ENCODE peak calls at places on chromosomes 16 and 17, in seven cellular contexts. One of them, this sample, is unnamed.

GRCh38 chr16:89759742-89760366 is 38.5 kb downstream of the ZNF276 start:
- DNase-seq in chondrocyte: no peak
- DNase-seq in glutamatergic neuron: no peak
- DNase-seq in AG04449: no peak
- DNase-seq in GM12865: no peak
- DNase-seq in retinal pigment epithelial cell: no peak
- DNase-seq in fibroblast of pulmonary artery: no peak
- DNase-seq in this sample: no peak

GRCh38 chr17:79931517-79932309 is 92.5 kb upstream of the CBX4 start:
- DNase-seq in chondrocyte: no peak
- DNase-seq in glutamatergic neuron: no peak
- DNase-seq in AG04449: no peak
- DNase-seq in GM12865: peak; percentile 56
- DNase-seq in retinal pigment epithelial cell: no peak
- DNase-seq in fibroblast of pulmonary artery: no peak
- DNase-seq in this sample: no peak

GRCh38 chr17:53193044-53193443 is 629.7 kb upstream of the KIF2B start:
- DNase-seq in chondrocyte: no peak
- DNase-seq in glutamatergic neuron: no peak
- DNase-seq in AG04449: no peak
- DNase-seq in GM12865: no peak
- DNase-seq in retinal pigment epithelial cell: no peak
- DNase-seq in fibroblast of pulmonary artery: no peak
- DNase-seq in this sample: no peak

GRCh38 chr17:27466376-27466747 is 10.1 kb downstream of the KSR1 start:
- DNase-seq in chondrocyte: no peak
- DNase-seq in glutamatergic neuron: no peak
- DNase-seq in AG04449: no peak
- DNase-seq in GM12865: peak; percentile 51
- DNase-seq in retinal pigment epithelial cell: no peak
- DNase-seq in fibroblast of pulmonary artery: no peak
- DNase-seq in this sample: no peak

GRCh38 chr16:68707341-68708152 is 29.5 kb upstream of the CDH1 start:
- DNase-seq in chondrocyte: no peak
- DNase-seq in glutamatergic neuron: peak; percentile 32
- DNase-seq in AG04449: no peak
- DNase-seq in GM12865: no peak
- DNase-seq in retinal pigment epithelial cell: peak; percentile 51
- DNase-seq in fibroblast of pulmonary artery: peak; percentile 13
- DNase-seq in this sample: peak; percentile 18

GRCh38 chr17:37774508-37774907 is 29.6 kb upstream of the HNF1B start:
- DNase-seq in chondrocyte: no peak
- DNase-seq in glutamatergic neuron: no peak
- DNase-seq in AG04449: no peak
- DNase-seq in GM12865: peak; percentile 86
- DNase-seq in retinal pigment epithelial cell: no peak
- DNase-seq in fibroblast of pulmonary artery: no peak
- DNase-seq in this sample: no peak

GRCh38 chr16:29126057-29126494 is 141.2 kb downstream of the LAT start:
- DNase-seq in chondrocyte: no peak
- DNase-seq in glutamatergic neuron: no peak
- DNase-seq in AG04449: no peak
- DNase-seq in GM12865: peak; percentile 6
- DNase-seq in retinal pigment epithelial cell: no peak
- DNase-seq in fibroblast of pulmonary artery: no peak
- DNase-seq in this sample: no peak

GRCh38 chr17:31574458-31574857 is 183.0 kb downstream of the RAB11FIP4 start:
- DNase-seq in chondrocyte: no peak
- DNase-seq in glutamatergic neuron: no peak
- DNase-seq in AG04449: no peak
- DNase-seq in GM12865: no peak
- DNase-seq in retinal pigment epithelial cell: no peak
- DNase-seq in fibroblast of pulmonary artery: no peak
- DNase-seq in this sample: no peak

GRCh38 chr17:16676645-16677044 is 13.4 kb upstream of the CCDC144A start:
- DNase-seq in chondrocyte: no peak
- DNase-seq in glutamatergic neuron: no peak
- DNase-seq in AG04449: no peak
- DNase-seq in GM12865: no peak
- DNase-seq in retinal pigment epithelial cell: no peak
- DNase-seq in fibroblast of pulmonary artery: no peak
- DNase-seq in this sample: no peak

GRCh38 chr17:57008958-57009357 is 31.0 kb downstream of the SCPEP1 start:
- DNase-seq in chondrocyte: no peak
- DNase-seq in glutamatergic neuron: no peak
- DNase-seq in AG04449: no peak
- DNase-seq in GM12865: no peak
- DNase-seq in retinal pigment epithelial cell: no peak
- DNase-seq in fibroblast of pulmonary artery: no peak
- DNase-seq in this sample: no peak

GRCh38 chr17:57006040-57006439 is 28.1 kb downstream of the SCPEP1 start:
- DNase-seq in chondrocyte: no peak
- DNase-seq in glutamatergic neuron: no peak
- DNase-seq in AG04449: no peak
- DNase-seq in GM12865: no peak
- DNase-seq in retinal pigment epithelial cell: no peak
- DNase-seq in fibroblast of pulmonary artery: no peak
- DNase-seq in this sample: no peak

GRCh38 chr17:57001541-57001940 is 23.6 kb downstream of the SCPEP1 start:
- DNase-seq in chondrocyte: no peak
- DNase-seq in glutamatergic neuron: no peak
- DNase-seq in AG04449: no peak
- DNase-seq in GM12865: no peak
- DNase-seq in retinal pigment epithelial cell: no peak
- DNase-seq in fibroblast of pulmonary artery: no peak
- DNase-seq in this sample: no peak

GRCh38 chr17:57002904-57003303 is 25.0 kb downstream of the SCPEP1 start:
- DNase-seq in chondrocyte: no peak
- DNase-seq in glutamatergic neuron: no peak
- DNase-seq in AG04449: no peak
- DNase-seq in GM12865: no peak
- DNase-seq in retinal pigment epithelial cell: no peak
- DNase-seq in fibroblast of pulmonary artery: no peak
- DNase-seq in this sample: no peak

GRCh38 chr17:57004944-57005579 is 27.1 kb downstream of the SCPEP1 start:
- DNase-seq in chondrocyte: no peak
- DNase-seq in glutamatergic neuron: no peak
- DNase-seq in AG04449: no peak
- DNase-seq in GM12865: peak; percentile 87
- DNase-seq in retinal pigment epithelial cell: no peak
- DNase-seq in fibroblast of pulmonary artery: no peak
- DNase-seq in this sample: no peak
- TF ChIP-seq CTCF in chondrocyte: peak; percentile 33
- TF ChIP-seq CTCF in glutamatergic neuron: peak; percentile 10
- TF ChIP-seq CTCF in AG04449: no peak
- TF ChIP-seq CTCF in GM12865: peak; percentile 12
- TF ChIP-seq CTCF in retinal pigment epithelial cell: peak; percentile 30
- TF ChIP-seq CTCF in fibroblast of pulmonary artery: peak; percentile 7
- TF ChIP-seq CTCF in this sample: peak; percentile 31

GRCh38 chr16:22188595-22189442 is 17.3 kb upstream of the EEF2K start:
- DNase-seq in chondrocyte: no peak
- DNase-seq in glutamatergic neuron: peak; percentile 63
- DNase-seq in AG04449: peak; percentile 83
- DNase-seq in GM12865: peak; percentile 87
- DNase-seq in retinal pigment epithelial cell: no peak
- DNase-seq in fibroblast of pulmonary artery: peak; percentile 96
- DNase-seq in this sample: peak; percentile 47

GRCh38 chr16:22183901-22184614 is 21.8 kb downstream of the SDR42E2 start:
- DNase-seq in chondrocyte: no peak
- DNase-seq in glutamatergic neuron: no peak
- DNase-seq in AG04449: no peak
- DNase-seq in GM12865: peak; percentile 46
- DNase-seq in retinal pigment epithelial cell: no peak
- DNase-seq in fibroblast of pulmonary artery: no peak
- DNase-seq in this sample: no peak

GRCh38 chr16:22188267-22188594 is 17.8 kb upstream of the EEF2K start:
- DNase-seq in chondrocyte: no peak
- DNase-seq in glutamatergic neuron: no peak
- DNase-seq in AG04449: no peak
- DNase-seq in GM12865: no peak
- DNase-seq in retinal pigment epithelial cell: no peak
- DNase-seq in fibroblast of pulmonary artery: no peak
- DNase-seq in this sample: no peak

GRCh38 chr16:22184615-22184968 is 21.5 kb upstream of the EEF2K start:
- DNase-seq in chondrocyte: no peak
- DNase-seq in glutamatergic neuron: no peak
- DNase-seq in AG04449: no peak
- DNase-seq in GM12865: peak; percentile 31
- DNase-seq in retinal pigment epithelial cell: no peak
- DNase-seq in fibroblast of pulmonary artery: no peak
- DNase-seq in this sample: no peak

GRCh38 chr16:22186517-22186916 is 19.6 kb upstream of the EEF2K start:
- DNase-seq in chondrocyte: no peak
- DNase-seq in glutamatergic neuron: peak; percentile 55
- DNase-seq in AG04449: no peak
- DNase-seq in GM12865: no peak
- DNase-seq in retinal pigment epithelial cell: no peak
- DNase-seq in fibroblast of pulmonary artery: no peak
- DNase-seq in this sample: no peak
- TF ChIP-seq CTCF in chondrocyte: peak; percentile 45
- TF ChIP-seq CTCF in glutamatergic neuron: peak; percentile 12
- TF ChIP-seq CTCF in AG04449: peak; percentile 6
- TF ChIP-seq CTCF in GM12865: peak; percentile 19
- TF ChIP-seq CTCF in retinal pigment epithelial cell: peak; percentile 36
- TF ChIP-seq CTCF in fibroblast of pulmonary artery: peak; percentile 21
- TF ChIP-seq CTCF in this sample: peak; percentile 40

GRCh38 chr16:66342294-66342900 is 24.1 kb upstream of the CDH5 start:
- DNase-seq in chondrocyte: no peak
- DNase-seq in glutamatergic neuron: peak; percentile 86
- DNase-seq in AG04449: no peak
- DNase-seq in GM12865: peak; percentile 19
- DNase-seq in retinal pigment epithelial cell: no peak
- DNase-seq in fibroblast of pulmonary artery: peak; percentile 39
- DNase-seq in this sample: peak; percentile 74
- TF ChIP-seq CTCF in chondrocyte: peak; percentile 80
- TF ChIP-seq CTCF in glutamatergic neuron: peak; percentile 89
- TF ChIP-seq CTCF in AG04449: peak; percentile 68
- TF ChIP-seq CTCF in GM12865: peak; percentile 75
- TF ChIP-seq CTCF in retinal pigment epithelial cell: peak; percentile 89
- TF ChIP-seq CTCF in fibroblast of pulmonary artery: peak; percentile 88
- TF ChIP-seq CTCF in this sample: peak; percentile 71

GRCh38 chr17:45160505-45161287 is 979 bp upstream of the HEXIM2 start:
- DNase-seq in chondrocyte: peak; percentile 95
- DNase-seq in glutamatergic neuron: peak; percentile 89
- DNase-seq in AG04449: no peak
- DNase-seq in GM12865: peak; percentile 63
- DNase-seq in retinal pigment epithelial cell: no peak
- DNase-seq in fibroblast of pulmonary artery: peak; percentile 65
- DNase-seq in this sample: peak; percentile 54
- TF ChIP-seq CTCF in chondrocyte: peak; percentile 55
- TF ChIP-seq CTCF in glutamatergic neuron: no peak
- TF ChIP-seq CTCF in AG04449: peak; percentile 24
- TF ChIP-seq CTCF in GM12865: no peak
- TF ChIP-seq CTCF in retinal pigment epithelial cell: peak; percentile 23
- TF ChIP-seq CTCF in fibroblast of pulmonary artery: no peak
- TF ChIP-seq CTCF in this sample: peak; percentile 45

GRCh38 chr17:7048968-7049367 is 5.1 kb upstream of the SLC16A11 start:
- DNase-seq in chondrocyte: no peak
- DNase-seq in glutamatergic neuron: no peak
- DNase-seq in AG04449: no peak
- DNase-seq in GM12865: no peak
- DNase-seq in retinal pigment epithelial cell: no peak
- DNase-seq in fibroblast of pulmonary artery: no peak
- DNase-seq in this sample: no peak

GRCh38 chr17:7047566-7047965 is 3.7 kb upstream of the SLC16A11 start:
- DNase-seq in chondrocyte: no peak
- DNase-seq in glutamatergic neuron: no peak
- DNase-seq in AG04449: no peak
- DNase-seq in GM12865: no peak
- DNase-seq in retinal pigment epithelial cell: no peak
- DNase-seq in fibroblast of pulmonary artery: no peak
- DNase-seq in this sample: no peak

GRCh38 chr17:7045492-7046126 is 1.7 kb upstream of the SLC16A11 start:
- DNase-seq in chondrocyte: no peak
- DNase-seq in glutamatergic neuron: no peak
- DNase-seq in AG04449: peak; percentile 44
- DNase-seq in GM12865: peak; percentile 82
- DNase-seq in retinal pigment epithelial cell: peak; percentile 39
- DNase-seq in fibroblast of pulmonary artery: peak; percentile 93
- DNase-seq in this sample: peak; percentile 33

GRCh38 chr17:7043544-7044268 is at the start of gene SLC16A11:
- DNase-seq in chondrocyte: no peak
- DNase-seq in glutamatergic neuron: peak; percentile 55
- DNase-seq in AG04449: no peak
- DNase-seq in GM12865: no peak
- DNase-seq in retinal pigment epithelial cell: no peak
- DNase-seq in fibroblast of pulmonary artery: peak; percentile 52
- DNase-seq in this sample: no peak

GRCh38 chr17:7046127-7046724 is 2.3 kb upstream of the SLC16A11 start:
- DNase-seq in chondrocyte: no peak
- DNase-seq in glutamatergic neuron: peak; percentile 48
- DNase-seq in AG04449: no peak
- DNase-seq in GM12865: no peak
- DNase-seq in retinal pigment epithelial cell: no peak
- DNase-seq in fibroblast of pulmonary artery: no peak
- DNase-seq in this sample: no peak
- TF ChIP-seq CTCF in chondrocyte: no peak
- TF ChIP-seq CTCF in glutamatergic neuron: no peak
- TF ChIP-seq CTCF in AG04449: no peak
- TF ChIP-seq CTCF in GM12865: no peak
- TF ChIP-seq CTCF in retinal pigment epithelial cell: no peak
- TF ChIP-seq CTCF in fibroblast of pulmonary artery: no peak
- TF ChIP-seq CTCF in this sample: no peak

GRCh38 chr16:26770547-26770946 is 296.2 kb upstream of the C16orf82 start:
- DNase-seq in chondrocyte: no peak
- DNase-seq in glutamatergic neuron: no peak
- DNase-seq in AG04449: no peak
- DNase-seq in GM12865: no peak
- DNase-seq in retinal pigment epithelial cell: no peak
- DNase-seq in fibroblast of pulmonary artery: no peak
- DNase-seq in this sample: no peak

GRCh38 chr16:26762596-26762995 is 304.1 kb upstream of the C16orf82 start:
- DNase-seq in chondrocyte: no peak
- DNase-seq in glutamatergic neuron: no peak
- DNase-seq in AG04449: no peak
- DNase-seq in GM12865: no peak
- DNase-seq in retinal pigment epithelial cell: no peak
- DNase-seq in fibroblast of pulmonary artery: no peak
- DNase-seq in this sample: no peak

DNA sequence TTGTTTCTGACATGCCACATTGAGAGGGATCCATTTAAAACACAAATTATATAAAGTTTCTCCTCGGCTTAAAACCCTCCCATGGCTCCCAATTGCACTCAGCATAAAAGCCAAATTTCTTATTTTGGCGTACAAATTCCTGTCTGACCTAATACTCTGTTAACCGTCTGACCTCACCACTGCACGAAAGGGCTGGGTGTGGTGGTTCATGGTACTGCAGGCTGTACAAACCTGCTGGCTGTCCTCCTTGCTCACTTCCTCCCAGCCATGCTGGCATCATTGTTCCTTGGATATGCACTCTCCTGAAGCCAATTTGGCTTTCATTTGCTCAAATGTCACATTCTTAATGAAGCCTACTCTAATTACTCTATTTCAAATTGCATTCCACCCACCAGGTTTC is 301.6 kb upstream of the C16orf82 start:
- DNase-seq in chondrocyte: no peak
- DNase-seq in glutamatergic neuron: peak; percentile 49
- DNase-seq in AG04449: no peak
- DNase-seq in GM12865: peak; percentile 13
- DNase-seq in retinal pigment epithelial cell: no peak
- DNase-seq in fibroblast of pulmonary artery: no peak
- DNase-seq in this sample: peak; percentile 12
- TF ChIP-seq CTCF in chondrocyte: no peak
- TF ChIP-seq CTCF in glutamatergic neuron: peak; percentile 78
- TF ChIP-seq CTCF in AG04449: no peak
- TF ChIP-seq CTCF in GM12865: peak; percentile 46
- TF ChIP-seq CTCF in retinal pigment epithelial cell: no peak
- TF ChIP-seq CTCF in fibroblast of pulmonary artery: no peak
- TF ChIP-seq CTCF in this sample: peak; percentile 54

GRCh38 chr16:3282747-3283524 is at the start of gene ZNF263:
- DNase-seq in chondrocyte: peak; percentile 97
- DNase-seq in glutamatergic neuron: peak; percentile 91
- DNase-seq in AG04449: peak; percentile 94
- DNase-seq in GM12865: peak; percentile 98
- DNase-seq in retinal pigment epithelial cell: peak; percentile 90
- DNase-seq in fibroblast of pulmonary artery: peak; percentile 99
- DNase-seq in this sample: peak; percentile 83
- TF ChIP-seq CTCF in chondrocyte: no peak
- TF ChIP-seq CTCF in glutamatergic neuron: no peak
- TF ChIP-seq CTCF in AG04449: no peak
- TF ChIP-seq CTCF in GM12865: no peak
- TF ChIP-seq CTCF in retinal pigment epithelial cell: no peak
- TF ChIP-seq CTCF in fibroblast of pulmonary artery: no peak
- TF ChIP-seq CTCF in this sample: no peak